ENCODE peak calls at places on chromosomes 2 and 18, in six cellular contexts. M is Peyer's patch, W is NAMALWA, A is EH, N is DMS 273 treated with DMSO at 0.1 percent for 48 hours, Q is AG10803. E is an unnamed sample.

GRCh38 chr2:36516136-36516870 is 81.7 kb downstream of the FEZ2 start:
- DNase-seq in Q (peak; percentile 91), M (no peak), A (peak; percentile 92), W (no peak), N (no peak), E (no peak)

GRCh38 chr18:41391616-41392610 is 563.1 kb upstream of the PIK3C3 start:
- DNase-seq in A (peak; percentile 43), N (peak; percentile 55), W (peak; percentile 40), M (no peak), Q (peak; percentile 51), E (peak; percentile 89)

GRCh38 chr2:189860161-189860560 is 75.9 kb downstream of the PMS1 start:
- DNase-seq in N (no peak), Q (no peak), M (no peak), A (no peak), W (no peak), E (no peak)

GRCh38 chr2:46226620-46227019 is 70.6 kb upstream of the EPAS1 start:
- DNase-seq in Q (no peak), N (no peak), A (no peak), W (no peak), M (no peak), E (no peak)

GRCh38 chr2:2579814-2580213 is 248.7 kb upstream of the MYT1L start:
- DNase-seq in Q (no peak), A (no peak), M (no peak), W (no peak), N (no peak), E (peak; percentile 36)

GRCh38 chr2:9240745-9241144 is 34.1 kb downstream of the ASAP2 start:
- DNase-seq in M (no peak), Q (no peak), N (no peak), W (no peak), A (no peak), E (no peak)

GRCh38 chr2:133790706-133791105 is 222.4 kb upstream of the NCKAP5 start:
- DNase-seq in A (peak; percentile 74), Q (peak; percentile 21), M (no peak), N (no peak), W (no peak), E (no peak)

GRCh38 chr18:78975282-78975681 is 4.3 kb upstream of the SALL3 start:
- DNase-seq in W (no peak), M (no peak), N (no peak), A (no peak), Q (no peak), E (peak; percentile 56)

GRCh38 chr2:119338282-119338681 is 28.4 kb downstream of the C2orf76 start:
- DNase-seq in W (no peak), Q (no peak), A (no peak), N (no peak), M (no peak), E (no peak)

GRCh38 chr2:225040862-225041209 is 1.4 kb downstream of the DOCK10 start:
- DNase-seq in W (peak; percentile 56), M (no peak), Q (peak; percentile 30), A (no peak), N (no peak), E (peak; percentile 51)

E was measured in endodermal cell.